ENCODE peak calls at places on chromosomes 5 and 9, in nine cellular contexts. One of them, this sample, is unnamed.

GRCh38 chr5:138967806-138968448 is 92.8 kb upstream of the LRRTM2 start:
- DNase-seq in H1: no peak
- DNase-seq in AG09309: no peak
- DNase-seq in NCI-H1105: no peak
- DNase-seq in ovary: no peak
- DNase-seq in bronchial epithelial cell: no peak
- DNase-seq in colonic mucosa: peak
- DNase-seq in NCI-H748 treated with DMSO at 0.1 percent for 48 hours: peak
- DNase-seq in kidney: no peak
- DNase-seq in this sample: no peak

GRCh38 chr5:59673438-59674058 is 220.0 kb downstream of the PDE4D start:
- DNase-seq in NCI-H1105: peak
- DNase-seq in bronchial epithelial cell: peak
- DNase-seq in kidney: no peak
- DNase-seq in NCI-H748 treated with DMSO at 0.1 percent for 48 hours: peak
- DNase-seq in H1: no peak
- DNase-seq in ovary: no peak
- DNase-seq in AG09309: peak
- DNase-seq in colonic mucosa: no peak
- DNase-seq in this sample: no peak

GRCh38 chr9:22863736-22864135 is 417.1 kb downstream of the DMRTA1 start:
- DNase-seq in H1: no peak
- DNase-seq in bronchial epithelial cell: no peak
- DNase-seq in NCI-H748 treated with DMSO at 0.1 percent for 48 hours: no peak
- DNase-seq in ovary: no peak
- DNase-seq in colonic mucosa: no peak
- DNase-seq in NCI-H1105: no peak
- DNase-seq in kidney: no peak
- DNase-seq in AG09309: no peak
- DNase-seq in this sample: no peak

GRCh38 chr9:95508242-95508967 is 8.4 kb downstream of the PTCH1 start:
- DNase-seq in bronchial epithelial cell: no peak
- DNase-seq in NCI-H748 treated with DMSO at 0.1 percent for 48 hours: no peak
- DNase-seq in NCI-H1105: peak
- DNase-seq in kidney: peak
- DNase-seq in ovary: no peak
- DNase-seq in H1: peak
- DNase-seq in colonic mucosa: no peak
- DNase-seq in AG09309: no peak
- DNase-seq in this sample: no peak

GRCh38 chr5:453725-454481 is 10.9 kb downstream of the EXOC3 start:
- DNase-seq in ovary: peak
- DNase-seq in colonic mucosa: no peak
- DNase-seq in AG09309: no peak
- DNase-seq in bronchial epithelial cell: peak
- DNase-seq in kidney: peak
- DNase-seq in NCI-H748 treated with DMSO at 0.1 percent for 48 hours: no peak
- DNase-seq in H1: no peak
- DNase-seq in NCI-H1105: no peak
- DNase-seq in this sample: no peak

GRCh38 chr5:157961176-157961575 is 102.2 kb upstream of the CLINT1 start:
- DNase-seq in colonic mucosa: no peak
- DNase-seq in NCI-H748 treated with DMSO at 0.1 percent for 48 hours: peak
- DNase-seq in AG09309: no peak
- DNase-seq in NCI-H1105: peak
- DNase-seq in bronchial epithelial cell: no peak
- DNase-seq in kidney: no peak
- DNase-seq in H1: no peak
- DNase-seq in ovary: no peak
- DNase-seq in this sample: no peak

GRCh38 chr5:127813633-127814171 is 110.5 kb downstream of the CCDC192 start:
- DNase-seq in ovary: no peak
- DNase-seq in bronchial epithelial cell: peak
- DNase-seq in NCI-H748 treated with DMSO at 0.1 percent for 48 hours: no peak
- DNase-seq in AG09309: peak
- DNase-seq in H1: no peak
- DNase-seq in colonic mucosa: no peak
- DNase-seq in NCI-H1105: no peak
- DNase-seq in kidney: no peak
- DNase-seq in this sample: peak

GRCh38 chr5:172819569-172819968 is 14.5 kb upstream of the ERGIC1 start:
- DNase-seq in NCI-H748 treated with DMSO at 0.1 percent for 48 hours: no peak
- DNase-seq in kidney: no peak
- DNase-seq in AG09309: no peak
- DNase-seq in ovary: no peak
- DNase-seq in NCI-H1105: no peak
- DNase-seq in colonic mucosa: no peak
- DNase-seq in bronchial epithelial cell: no peak
- DNase-seq in H1: no peak
- DNase-seq in this sample: no peak

GRCh38 chr9:89937051-89937450 is 332.2 kb downstream of the GADD45G start:
- DNase-seq in AG09309: no peak
- DNase-seq in ovary: no peak
- DNase-seq in bronchial epithelial cell: no peak
- DNase-seq in NCI-H748 treated with DMSO at 0.1 percent for 48 hours: no peak
- DNase-seq in H1: no peak
- DNase-seq in colonic mucosa: no peak
- DNase-seq in kidney: no peak
- DNase-seq in NCI-H1105: no peak
- DNase-seq in this sample: no peak

GRCh38 chr5:80255425-80255751 is 460 bp downstream of the SERINC5 start:
- DNase-seq in H1: no peak
- DNase-seq in NCI-H748 treated with DMSO at 0.1 percent for 48 hours: peak
- DNase-seq in ovary: peak
- DNase-seq in bronchial epithelial cell: no peak
- DNase-seq in kidney: peak
- DNase-seq in colonic mucosa: peak
- DNase-seq in NCI-H1105: no peak
- DNase-seq in AG09309: no peak
- DNase-seq in this sample: no peak

GRCh38 chr9:93124793-93125192 is 9.3 kb downstream of the NINJ1 start:
- DNase-seq in NCI-H1105: no peak
- DNase-seq in bronchial epithelial cell: no peak
- DNase-seq in colonic mucosa: no peak
- DNase-seq in AG09309: no peak
- DNase-seq in NCI-H748 treated with DMSO at 0.1 percent for 48 hours: no peak
- DNase-seq in H1: no peak
- DNase-seq in ovary: no peak
- DNase-seq in kidney: peak
- DNase-seq in this sample: no peak

GRCh38 chr5:144370273-144370672 is 199.6 kb downstream of the KCTD16 start:
- DNase-seq in H1: no peak
- DNase-seq in colonic mucosa: no peak
- DNase-seq in bronchial epithelial cell: no peak
- DNase-seq in NCI-H1105: no peak
- DNase-seq in kidney: no peak
- DNase-seq in ovary: no peak
- DNase-seq in AG09309: no peak
- DNase-seq in NCI-H748 treated with DMSO at 0.1 percent for 48 hours: no peak
- DNase-seq in this sample: no peak

GRCh38 chr5:141521244-141521781 is 32.4 kb downstream of the PCDHGC5 start:
- DNase-seq in ovary: no peak
- DNase-seq in colonic mucosa: peak
- DNase-seq in H1: no peak
- DNase-seq in AG09309: peak
- DNase-seq in bronchial epithelial cell: peak
- DNase-seq in NCI-H748 treated with DMSO at 0.1 percent for 48 hours: no peak
- DNase-seq in NCI-H1105: no peak
- DNase-seq in kidney: no peak
- DNase-seq in this sample: peak

GRCh38 chr9:124386201-124386600 is 29.0 kb downstream of the PSMB7 start:
- DNase-seq in H1: no peak
- DNase-seq in kidney: no peak
- DNase-seq in AG09309: no peak
- DNase-seq in bronchial epithelial cell: no peak
- DNase-seq in colonic mucosa: no peak
- DNase-seq in NCI-H1105: no peak
- DNase-seq in ovary: no peak
- DNase-seq in NCI-H748 treated with DMSO at 0.1 percent for 48 hours: no peak
- DNase-seq in this sample: no peak

GRCh38 chr5:159906463-159906862 is 9.8 kb upstream of the ADRA1B start:
- DNase-seq in colonic mucosa: no peak
- DNase-seq in NCI-H748 treated with DMSO at 0.1 percent for 48 hours: no peak
- DNase-seq in kidney: no peak
- DNase-seq in NCI-H1105: no peak
- DNase-seq in ovary: no peak
- DNase-seq in H1: no peak
- DNase-seq in AG09309: no peak
- DNase-seq in bronchial epithelial cell: no peak
- DNase-seq in this sample: no peak

GRCh38 chr5:153974131-153974812 is 64.4 kb downstream of the FAM114A2 start:
- DNase-seq in kidney: no peak
- DNase-seq in H1: peak
- DNase-seq in bronchial epithelial cell: peak
- DNase-seq in colonic mucosa: no peak
- DNase-seq in NCI-H1105: no peak
- DNase-seq in AG09309: peak
- DNase-seq in NCI-H748 treated with DMSO at 0.1 percent for 48 hours: peak
- DNase-seq in ovary: peak
- DNase-seq in this sample: no peak

GRCh38 chr5:178940569-178941360 is at the start of gene ZNF454:
- DNase-seq in ovary: peak
- DNase-seq in colonic mucosa: peak
- DNase-seq in H1: peak
- DNase-seq in NCI-H748 treated with DMSO at 0.1 percent for 48 hours: no peak
- DNase-seq in kidney: peak
- DNase-seq in bronchial epithelial cell: peak
- DNase-seq in NCI-H1105: peak
- DNase-seq in AG09309: peak
- DNase-seq in this sample: peak

GRCh38 chr5:149133795-149134777 is 7.2 kb upstream of the ABLIM3 start:
- DNase-seq in bronchial epithelial cell: peak
- DNase-seq in colonic mucosa: no peak
- DNase-seq in H1: no peak
- DNase-seq in kidney: no peak
- DNase-seq in ovary: no peak
- DNase-seq in NCI-H748 treated with DMSO at 0.1 percent for 48 hours: no peak
- DNase-seq in NCI-H1105: no peak
- DNase-seq in AG09309: peak
- DNase-seq in this sample: no peak

GRCh38 chr5:395156-395920 is 47.6 kb upstream of the EXOC3 start:
- DNase-seq in colonic mucosa: no peak
- DNase-seq in ovary: peak
- DNase-seq in kidney: no peak
- DNase-seq in bronchial epithelial cell: no peak
- DNase-seq in NCI-H748 treated with DMSO at 0.1 percent for 48 hours: no peak
- DNase-seq in NCI-H1105: no peak
- DNase-seq in AG09309: peak
- DNase-seq in H1: peak
- DNase-seq in this sample: no peak

GRCh38 chr9:100427366-100428263 is 672 bp downstream of the MSANTD3 start:
- DNase-seq in AG09309: no peak
- DNase-seq in H1: no peak
- DNase-seq in bronchial epithelial cell: peak
- DNase-seq in NCI-H748 treated with DMSO at 0.1 percent for 48 hours: peak
- DNase-seq in kidney: peak
- DNase-seq in NCI-H1105: peak
- DNase-seq in ovary: peak
- DNase-seq in colonic mucosa: peak
- DNase-seq in this sample: no peak

GRCh38 chr9:130200038-130200979 is 28.1 kb downstream of the NCS1 start:
- DNase-seq in H1: no peak
- DNase-seq in NCI-H748 treated with DMSO at 0.1 percent for 48 hours: no peak
- DNase-seq in kidney: no peak
- DNase-seq in colonic mucosa: no peak
- DNase-seq in AG09309: no peak
- DNase-seq in bronchial epithelial cell: no peak
- DNase-seq in ovary: no peak
- DNase-seq in NCI-H1105: no peak
- DNase-seq in this sample: no peak

GRCh38 chr5:36202521-36202961 is 39.2 kb downstream of the NADK2 start:
- DNase-seq in NCI-H1105: no peak
- DNase-seq in AG09309: peak
- DNase-seq in H1: no peak
- DNase-seq in NCI-H748 treated with DMSO at 0.1 percent for 48 hours: no peak
- DNase-seq in ovary: no peak
- DNase-seq in colonic mucosa: no peak
- DNase-seq in kidney: no peak
- DNase-seq in bronchial epithelial cell: no peak
- DNase-seq in this sample: no peak

GRCh38 chr9:129382281-129383004 is 204.4 kb upstream of the IER5L start:
- DNase-seq in AG09309: no peak
- DNase-seq in H1: no peak
- DNase-seq in colonic mucosa: no peak
- DNase-seq in NCI-H748 treated with DMSO at 0.1 percent for 48 hours: peak
- DNase-seq in NCI-H1105: peak
- DNase-seq in kidney: peak
- DNase-seq in bronchial epithelial cell: no peak
- DNase-seq in ovary: no peak
- DNase-seq in this sample: no peak

GRCh38 chr9:98603821-98604383 is 104.8 kb downstream of the GABBR2 start:
- DNase-seq in NCI-H1105: no peak
- DNase-seq in colonic mucosa: no peak
- DNase-seq in ovary: no peak
- DNase-seq in NCI-H748 treated with DMSO at 0.1 percent for 48 hours: no peak
- DNase-seq in kidney: no peak
- DNase-seq in bronchial epithelial cell: no peak
- DNase-seq in H1: no peak
- DNase-seq in AG09309: no peak
- DNase-seq in this sample: no peak

GRCh38 chr5:89105836-89106235 is 222.9 kb upstream of the MEF2C start:
- DNase-seq in ovary: no peak
- DNase-seq in NCI-H748 treated with DMSO at 0.1 percent for 48 hours: no peak
- DNase-seq in H1: no peak
- DNase-seq in NCI-H1105: no peak
- DNase-seq in colonic mucosa: no peak
- DNase-seq in bronchial epithelial cell: peak
- DNase-seq in kidney: no peak
- DNase-seq in AG09309: no peak
- DNase-seq in this sample: no peak

GRCh38 chr5:177351392-177352329 is at the start of gene LMAN2:
- DNase-seq in H1: peak
- DNase-seq in bronchial epithelial cell: peak
- DNase-seq in NCI-H1105: peak
- DNase-seq in colonic mucosa: peak
- DNase-seq in AG09309: peak
- DNase-seq in kidney: peak
- DNase-seq in NCI-H748 treated with DMSO at 0.1 percent for 48 hours: peak
- DNase-seq in ovary: peak
- DNase-seq in this sample: peak

GRCh38 chr5:159021360-159022177 is 78.1 kb downstream of the EBF1 start:
- DNase-seq in kidney: no peak
- DNase-seq in colonic mucosa: no peak
- DNase-seq in NCI-H1105: no peak
- DNase-seq in bronchial epithelial cell: no peak
- DNase-seq in ovary: peak
- DNase-seq in H1: no peak
- DNase-seq in NCI-H748 treated with DMSO at 0.1 percent for 48 hours: no peak
- DNase-seq in AG09309: peak
- DNase-seq in this sample: no peak

GRCh38 chr5:166347051-166347450 is 1944.4 kb upstream of the WWC1 start:
- DNase-seq in colonic mucosa: no peak
- DNase-seq in H1: no peak
- DNase-seq in bronchial epithelial cell: no peak
- DNase-seq in AG09309: no peak
- DNase-seq in NCI-H1105: no peak
- DNase-seq in NCI-H748 treated with DMSO at 0.1 percent for 48 hours: no peak
- DNase-seq in ovary: no peak
- DNase-seq in kidney: no peak
- DNase-seq in this sample: no peak

This sample was measured in AG04449.